ENCODE peak calls at places on chromosomes 3 and 15, in four cellular contexts. F is testis, L is brain pericyte, R is germinal center. X is an unnamed sample.

GRCh38 chr3:164478323-164478722 is 600.0 kb downstream of the SI start:
- DNase-seq in F (no peak), L (no peak), R (no peak), X (no peak)

GRCh38 chr3:166527325-166527724 is 690.1 kb upstream of the BCHE start:
- DNase-seq in F (no peak), L (no peak), R (no peak), X (no peak)

GRCh38 chr15:49649987-49650386 is 29.1 kb downstream of the DTWD1 start:
- DNase-seq in F (no peak), L (no peak), R (no peak), X (no peak)

GRCh38 chr3:170745211-170745718 is 124.7 kb downstream of the RPL22L1 start:
- DNase-seq in F (no peak), L (no peak), R (no peak), X (no peak)

GRCh38 chr3:128379768-128380167 is 86.9 kb downstream of the DNAJB8 start:
- DNase-seq in F (no peak), L (no peak), R (no peak), X (no peak)

GRCh38 chr15:29377141-29377540 is 107.5 kb upstream of the NSMCE3 start:
- DNase-seq in F (no peak), L (no peak), R (no peak), X (no peak)

GRCh38 chr3:129663045-129663446 is 56.6 kb upstream of the PLXND1 start:
- DNase-seq in F (no peak), L (no peak), R (no peak), X (no peak)

GRCh38 chr15:74402873-74403589 is 30.7 kb downstream of the SEMA7A start:
- DNase-seq in F (no peak), L (no peak), R (peak; percentile 80), X (no peak)

GRCh38 chr15:69031013-69032001 is 16.8 kb downstream of the NOX5 start:
- DNase-seq in F (peak; percentile 86), L (no peak), R (peak; percentile 40), X (peak; percentile 41)

GRCh38 chr3:44297255-44297654 is 41.3 kb upstream of the TCAIM start:
- DNase-seq in F (no peak), L (no peak), R (no peak), X (no peak)

GRCh38 chr3:159787794-159788205 is 200.8 kb upstream of the IL12A start:
- DNase-seq in F (no peak), L (no peak), R (no peak), X (no peak)

GRCh38 chr3:61687663-61688306 is 126.4 kb downstream of the PTPRG start:
- DNase-seq in F (no peak), L (no peak), R (no peak), X (no peak)

GRCh38 chr3:43394071-43394501 is 107.7 kb downstream of the SNRK start:
- DNase-seq in F (no peak), L (no peak), R (no peak), X (no peak)

GRCh38 chr3:40417845-40418543 is 31.0 kb downstream of the ENTPD3 start:
- DNase-seq in F (no peak), L (no peak), R (no peak), X (no peak)